ENCODE peak calls at places on chromosomes 3 and 15, in six cellular contexts. G, S, Q, U, R and V are unnamed samples. For H3K9me3, the result is how much of the 10 kb centered on the place peaks cover.

GRCh38 chr3:42216302-42216701 is 49.7 kb downstream of the CCK start:
- DNase-seq in S (no peak), U (no peak), R (no peak), Q (no peak), G (no peak), V (no peak)

GRCh38 chr3:136343873-136344281 is 93.7 kb downstream of the PCCB start:
- DNase-seq in S (peak), G (no peak), U (no peak), R (peak), Q (peak), V (no peak)

GRCh38 chr15:64334530-64334929 is 21.4 kb downstream of the CSNK1G1 start:
- DNase-seq in G (no peak), R (no peak), U (peak), Q (no peak), S (no peak), V (no peak)

GRCh38 chr15:99682455-99682854 is 50.8 kb downstream of the LYSMD4 start:
- DNase-seq in R (peak), G (no peak), U (no peak), Q (peak), S (peak), V (peak)

GRCh38 chr15:60379466-60380274 is 18.1 kb downstream of the ANXA2 start:
- DNase-seq in G (no peak), U (peak), Q (peak), S (peak), R (peak), V (peak)

GRCh38 chr15:78127882-78128281 is 3.4 kb downstream of the CIB2 start:
- DNase-seq in S (no peak), G (no peak), Q (no peak), U (no peak), R (no peak), V (no peak)

GRCh38 chr15:51281368-51281967 is 56.9 kb downstream of the CYP19A1 start:
- DNase-seq in U (peak), Q (peak), S (peak), R (peak), G (no peak), V (no peak)

GRCh38 chr3:40550168-40550567 is 25.4 kb downstream of the ZNF621 start:
- DNase-seq in S (no peak), G (no peak), R (no peak), U (no peak), Q (no peak), V (no peak)

GRCh38 chr3:126257174-126257573 is 76.8 kb upstream of the ALDH1L1 start:
- DNase-seq in U (no peak), R (no peak), G (no peak), S (no peak), Q (no peak), V (no peak)

GRCh38 chr3:149967067-149967685 is 3.5 kb downstream of the PFN2 start:
- DNase-seq in R (peak), Q (peak), S (peak), G (no peak), U (peak), V (no peak)

GRCh38 chr3:12706504-12707253 is 42.8 kb upstream of the RAF1 start:
- DNase-seq in S (peak), U (peak), G (peak), Q (peak), R (peak), V (no peak)

GRCh38 chr3:110246796-110247369 is 824.7 kb upstream of the NECTIN3 start:
- DNase-seq in R (peak), S (no peak), Q (no peak), U (no peak), G (no peak), V (no peak)

GRCh38 chr3:187208159-187208558 is 10.9 kb downstream of the RTP1 start:
- DNase-seq in U (no peak), R (peak), Q (peak), G (no peak), S (peak), V (no peak)

GRCh38 chr3:164890061-164890460 is 188.2 kb downstream of the SI start:
- DNase-seq in Q (no peak), R (no peak), S (no peak), G (no peak), U (no peak), V (no peak)

GRCh38 chr3:178203650-178204049 is 332.6 kb upstream of the KCNMB2 start:
- DNase-seq in U (no peak), S (no peak), G (no peak), R (peak), Q (no peak), V (no peak)

GRCh38 chr15:60399931-60400330 is 2.1 kb upstream of the ANXA2 start:
- DNase-seq in R (peak), G (no peak), Q (peak), S (peak), U (no peak), V (no peak)

GRCh38 chr3:38555149-38555840 is 59.2 kb downstream of the EXOG start:
- DNase-seq in U (no peak), Q (no peak), S (no peak), G (no peak), R (no peak), V (no peak)

GRCh38 chr15:40500584-40501330 is 30.0 kb downstream of the CHST14 start:
- DNase-seq in S (peak), R (peak), Q (peak), G (no peak), U (no peak), V (no peak)

GRCh38 chr3:90092994-90093393 is 985.6 kb downstream of the EPHA3 start:
- DNase-seq in Q (peak), U (no peak), R (peak), S (no peak), G (no peak), V (no peak)

GRCh38 chr15:80804970-80805495 is 25.9 kb downstream of the CEMIP start:
- DNase-seq in G (no peak), U (no peak), R (no peak), Q (no peak), S (no peak), V (no peak)

GRCh38 chr3:135218304-135218703 is 423.2 kb downstream of the EPHB1 start:
- DNase-seq in S (no peak), Q (no peak), G (no peak), R (no peak), U (no peak), V (no peak)

GRCh38 chr3:152558386-152558785 is 276.5 kb upstream of the P2RY1 start:
- DNase-seq in S (no peak), U (no peak), Q (no peak), G (no peak), R (no peak), V (no peak)

GRCh38 chr3:19907523-19907922 is 26.5 kb downstream of the EFHB start:
- DNase-seq in G (no peak), U (no peak), S (no peak), R (no peak), Q (no peak), V (no peak)

GRCh38 chr3:123021388-123021787 is 6.2 kb downstream of the SEMA5B start:
- DNase-seq in U (no peak), G (no peak), R (no peak), Q (no peak), S (no peak), V (no peak)

GRCh38 chr3:126493051-126493450 is 17.4 kb upstream of the ZXDC start:
- DNase-seq in R (no peak), G (no peak), Q (no peak), U (no peak), S (no peak), V (no peak)

GRCh38 chr15:63605816-63606215 is 8.6 kb downstream of the FBXL22 start:
- DNase-seq in G (no peak), U (no peak), Q (no peak), R (no peak), S (no peak), V (no peak)

GRCh38 chr15:85026304-85027032 is 44.8 kb downstream of the PDE8A start:
- DNase-seq in U (no peak), Q (peak), G (no peak), R (no peak), S (no peak), V (no peak)

GRCh38 chr15:89621547-89621946 is 33.7 kb downstream of the KIF7 start:
- DNase-seq in G (no peak), U (no peak), R (peak), S (no peak), Q (no peak), V (no peak)

GRCh38 chr15:71146597-71146996 is 31.3 kb downstream of the THSD4 start:
- DNase-seq in G (no peak), R (no peak), U (no peak), S (no peak), Q (no peak), V (no peak)

GRCh38 chr3:42503251-42503924 is 945 bp downstream of the VIPR1 start:
- DNase-seq in S (no peak), R (no peak), G (no peak), Q (no peak), U (no peak), V (no peak)

GRCh38 chr3:184171562-184171961 is 3.1 kb upstream of the AP2M1 start:
- DNase-seq in R (peak), U (no peak), S (no peak), G (no peak), Q (peak), V (no peak)

GRCh38 chr3:58306662-58307286 is 454 bp downstream of the HTD2 start:
- DNase-seq in G (no peak), Q (peak), R (peak), U (no peak), S (peak), V (no peak)

GRCh38 chr15:57605491-57605890 is 13.8 kb downstream of the MYZAP start:
- DNase-seq in G (no peak), S (no peak), U (no peak), Q (no peak), R (no peak), V (no peak)

GRCh38 chr3:185764168-185764988 is 60.5 kb downstream of the IGF2BP2 start:
- DNase-seq in R (peak), Q (peak), G (no peak), U (no peak), S (peak), V (no peak)

GRCh38 chr15:28265334-28266019 is 56.5 kb downstream of the HERC2 start:
- DNase-seq in G (no peak), S (no peak), Q (no peak), R (no peak), U (no peak), V (no peak)

GRCh38 chr15:29270169-29270955 is 740 bp upstream of the NSMCE3 start:
- DNase-seq in U (no peak), R (peak), S (peak), Q (peak), G (peak), V (no peak)

GRCh38 chr3:148797822-148798221 is 29.8 kb upstream of the CPB1 start:
- DNase-seq in Q (no peak), S (no peak), R (no peak), U (no peak), G (no peak), V (no peak)

GRCh38 chr3:194573680-194574437 is 59.4 kb downstream of the TMEM44 start:
- DNase-seq in R (peak), S (no peak), Q (peak), G (no peak), U (no peak), V (no peak)

GRCh38 chr15:96361309-96362000 is 31.0 kb downstream of the NR2F2 start:
- DNase-seq in R (no peak), U (no peak), Q (no peak), S (no peak), G (no peak), V (no peak)

GRCh38 chr15:96362001-96362758 is 31.7 kb downstream of the NR2F2 start:
- DNase-seq in Q (no peak), S (no peak), R (no peak), G (no peak), U (no peak), V (no peak)

GRCh38 chr15:96363692-96364091 is 33.2 kb downstream of the NR2F2 start:
- DNase-seq in U (no peak), R (no peak), G (no peak), S (no peak), Q (no peak), V (no peak)

GRCh38 chr15:96360581-96361308 is 30.2 kb downstream of the NR2F2 start:
- DNase-seq in U (no peak), Q (no peak), R (no peak), G (no peak), S (no peak), V (no peak)

DNA sequence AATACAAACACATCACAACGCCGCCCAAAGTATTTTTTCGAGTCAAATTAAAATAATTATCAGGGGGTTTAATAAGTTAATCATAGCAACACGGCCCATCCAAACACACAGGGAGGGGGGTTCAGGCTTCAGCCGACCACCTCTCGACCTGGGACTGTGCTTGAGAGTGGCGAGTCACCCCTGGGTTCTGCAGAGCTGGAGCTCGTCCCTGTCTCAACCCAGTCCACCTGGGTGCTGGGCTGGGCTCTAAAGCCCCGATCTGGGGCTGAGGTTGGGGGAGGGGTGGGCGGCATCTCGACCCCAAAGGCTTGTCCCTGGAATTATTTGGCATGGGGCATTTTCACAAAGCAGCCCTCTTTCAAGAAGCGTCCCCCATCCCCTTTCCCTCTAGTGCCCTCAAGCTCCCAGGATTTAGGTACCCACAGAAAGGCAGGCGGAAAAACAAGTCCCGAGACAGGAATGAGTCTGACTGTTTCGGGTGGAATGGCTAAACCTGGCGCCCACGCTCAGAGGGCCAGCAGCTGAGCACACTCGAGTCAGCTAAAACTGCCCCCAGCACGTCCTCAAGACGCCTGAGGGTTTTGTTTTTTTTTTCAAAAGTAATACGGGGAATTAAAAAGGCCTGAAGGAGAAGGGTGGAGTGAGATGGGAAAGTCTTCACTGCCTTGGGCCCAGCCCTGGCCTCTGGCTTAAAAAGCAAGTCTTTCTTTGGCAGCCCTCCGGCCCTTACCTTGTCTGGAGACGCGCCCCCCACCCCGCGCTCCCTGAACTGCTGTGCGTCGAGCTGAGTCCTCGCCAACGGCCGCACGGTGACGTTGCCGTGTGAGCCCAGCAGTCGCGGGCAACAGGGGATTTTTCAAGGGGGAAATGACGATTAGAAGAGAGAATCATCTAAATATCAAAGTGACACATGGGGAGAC is 32.5 kb downstream of the NR2F2 start:
- DNase-seq in Q (no peak), G (no peak), R (no peak), S (no peak), U (no peak), V (no peak)
- TF ChIP-seq EZH2 in Q (no peak), G (no peak), R (no peak), S (peak), U (no peak), V (no peak)

DNA sequence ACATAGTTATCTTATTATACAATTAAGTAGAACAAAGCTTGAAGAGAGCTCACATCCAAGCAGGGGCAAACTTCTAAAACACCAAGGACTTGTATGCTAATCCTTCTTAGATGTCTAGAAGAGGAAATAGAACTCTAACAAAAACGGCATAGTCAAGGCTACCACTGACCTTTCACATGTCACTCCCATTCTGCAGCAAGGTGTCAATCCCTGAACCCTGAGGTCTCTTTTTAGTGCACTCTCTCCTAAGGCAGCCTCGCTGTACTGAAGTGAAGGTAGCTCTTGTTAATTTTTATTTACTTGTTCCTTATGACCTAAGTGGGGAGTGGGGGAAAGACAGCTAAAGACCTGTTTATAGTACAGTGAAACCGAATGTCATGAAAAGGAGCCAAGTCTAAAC is 506.5 kb downstream of the FOXP1 start:
- DNase-seq in Q (no peak), S (no peak), R (no peak), G (no peak), U (no peak), V (no peak)
- H3K9ac ChIP-seq in Q (peak), S (no peak), R (no peak), G (no peak), U (no peak), V (no peak)

GRCh38 chr15:62262305-62262941 is 97.3 kb upstream of the C2CD4B start:
- DNase-seq in Q (no peak), R (no peak), U (no peak), S (peak), G (no peak), V (no peak)

GRCh38 chr15:62269504-62269903 is 104.4 kb upstream of the C2CD4B start:
- DNase-seq in R (peak), S (peak), U (no peak), Q (no peak), G (no peak), V (no peak)

DNA sequence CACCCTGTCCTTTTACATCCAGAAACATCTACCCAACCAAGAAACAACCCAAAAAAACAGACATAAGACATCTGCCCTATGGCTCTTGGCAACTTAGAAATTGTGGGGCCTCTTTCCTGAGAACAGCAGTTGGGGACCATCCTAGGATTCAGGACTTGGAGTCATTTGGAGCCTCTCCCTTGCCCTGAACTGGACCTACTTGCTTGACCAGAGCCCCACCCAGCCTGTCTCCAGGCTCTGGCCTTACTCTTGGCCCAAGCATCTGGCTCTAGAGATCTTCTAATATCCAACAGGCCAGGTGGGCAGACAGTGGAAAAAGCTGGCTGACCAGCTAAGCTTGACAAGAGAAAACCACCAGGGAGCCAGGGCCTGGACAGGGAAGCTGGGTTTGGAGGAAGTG is 99.1 kb upstream of the C2CD4B start:
- DNase-seq in S (no peak), U (no peak), G (no peak), Q (no peak), R (no peak), V (no peak)
- H3K9me3 ChIP-seq in S (under half), U (under half), G (under half), Q (under half), R (under half), V (under half)

DNA sequence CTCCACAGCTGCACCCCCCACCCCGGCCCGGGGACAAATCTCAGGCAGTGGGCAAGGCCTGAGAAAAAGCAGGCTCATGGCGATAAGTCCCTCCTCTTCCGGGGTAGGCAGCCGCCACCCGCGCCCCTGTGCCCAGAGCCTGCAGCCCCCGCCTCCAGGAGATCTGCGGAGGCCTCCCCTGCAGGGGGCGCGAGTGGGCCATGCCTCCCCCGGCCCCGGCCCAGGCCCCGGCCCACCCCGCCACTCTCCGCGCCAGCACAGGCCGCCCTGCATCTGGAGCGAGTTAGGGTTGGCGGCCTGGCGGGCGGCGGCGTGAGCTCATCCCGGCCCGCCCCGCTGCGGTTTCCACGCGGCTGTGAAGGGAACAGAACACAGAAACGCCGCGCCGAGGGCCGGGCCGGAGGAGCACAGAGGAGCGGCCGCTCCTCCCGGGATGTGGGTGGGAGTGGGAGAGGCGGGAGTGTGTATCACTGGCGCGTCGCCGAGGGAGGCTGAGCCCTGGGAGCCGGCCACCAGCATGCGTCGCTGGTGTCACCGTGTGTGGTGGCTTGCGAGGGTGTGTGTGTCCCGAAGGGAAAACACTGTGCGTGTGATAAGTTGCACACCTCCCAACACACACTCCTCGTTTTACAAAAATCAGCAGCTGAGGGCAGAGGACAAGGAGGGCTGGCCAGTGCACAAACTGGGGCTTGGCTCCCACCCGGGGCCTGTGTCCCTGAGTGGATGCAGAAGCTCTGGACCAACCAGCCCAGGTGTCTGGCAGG is 17.2 kb downstream of the MYL3 start:
- DNase-seq in R (peak), U (no peak), S (peak), Q (peak), G (no peak), V (no peak)
- TF ChIP-seq EZH2 in R (no peak), U (no peak), S (no peak), Q (no peak), G (no peak), V (no peak)

GRCh38 chr15:31341501-31342195 is 15.0 kb downstream of the KLF13 start:
- DNase-seq in Q (no peak), G (no peak), U (no peak), R (no peak), S (peak), V (no peak)
- H3K9ac ChIP-seq in Q (no peak), G (no peak), U (no peak), R (no peak), S (no peak), V (no peak)

GRCh38 chr3:6631376-6631775 is 229.5 kb upstream of the GRM7 start:
- DNase-seq in Q (no peak), S (no peak), G (no peak), U (no peak), R (no peak), V (no peak)
- H3K9me3 ChIP-seq in Q (under half), S (under half), G (under half), U (under half), R (under half), V (under half)

GRCh38 chr3:11596387-11596786 is 47.3 kb downstream of the VGLL4 start:
- DNase-seq in G (no peak), U (no peak), Q (no peak), R (no peak), S (no peak), V (no peak)
- TF ChIP-seq EZH2 in G (no peak), U (no peak), Q (no peak), R (no peak), S (no peak), V (no peak)